ENCODE peak calls at places on chromosomes 3 and 15, in six cellular contexts. L is hepatocyte, V is MM.1S, N is GM23338, T is GM23248, W is HCT116. R is an unnamed sample.

GRCh38 chr15:80285379-80285778 is 33.4 kb upstream of the CTXND1 start:
- DNase-seq in L (no peak), V (no peak), N (no peak), T (no peak), W (no peak), R (no peak)

GRCh38 chr3:157290761-157291160 is 130.8 kb upstream of the CCNL1 start:
- DNase-seq in L (peak; percentile 22), V (no peak), N (no peak), T (peak; percentile 74), W (no peak), R (peak; percentile 68)

GRCh38 chr3:189053327-189053726 is 118.4 kb upstream of the TPRG1 start:
- DNase-seq in L (no peak), V (no peak), N (no peak), T (no peak), W (no peak), R (no peak)

GRCh38 chr15:78680416-78681068 is 39.5 kb upstream of the CHRNB4 start:
- DNase-seq in L (no peak), V (no peak), N (no peak), T (no peak), W (no peak), R (no peak)

GRCh38 chr15:64808785-64809453 is 16.5 kb downstream of the PIF1 start:
- DNase-seq in L (no peak), V (no peak), N (peak; percentile 91), T (no peak), W (no peak), R (no peak)

GRCh38 chr3:50157821-50158556 is 2.9 kb downstream of the SEMA3F start:
- DNase-seq in L (no peak), V (no peak), N (no peak), T (peak; percentile 47), W (no peak), R (no peak)

GRCh38 chr3:30464381-30464780 is 142.0 kb upstream of the TGFBR2 start:
- DNase-seq in L (no peak), V (no peak), N (no peak), T (no peak), W (no peak), R (no peak)

GRCh38 chr15:41199470-41199869 is 31.1 kb downstream of the EXD1 start:
- DNase-seq in L (no peak), V (no peak), N (no peak), T (no peak), W (no peak), R (no peak)

GRCh38 chr3:54324069-54324468 is 201.7 kb downstream of the CACNA2D3 start:
- DNase-seq in L (no peak), V (no peak), N (no peak), T (no peak), W (no peak), R (no peak)

GRCh38 chr3:196192036-196193001 is 18.9 kb downstream of the ZDHHC19 start:
- DNase-seq in L (no peak), V (no peak), N (peak; percentile 68), T (no peak), W (no peak), R (no peak)

GRCh38 chr3:150407051-150407817 is 864 bp upstream of the TSC22D2 start:
- DNase-seq in L (peak; percentile 13), V (peak; percentile 17), N (peak; percentile 16), T (peak; percentile 88), W (no peak), R (peak; percentile 44)

GRCh38 chr15:94524565-94524964 is 293.2 kb downstream of the MCTP2 start:
- DNase-seq in L (peak; percentile 39), V (no peak), N (no peak), T (no peak), W (peak; percentile 24), R (no peak)

GRCh38 chr3:4898454-4899313 is 80.6 kb upstream of the BHLHE40 start:
- DNase-seq in L (no peak), V (no peak), N (no peak), T (peak; percentile 39), W (peak; percentile 18), R (peak; percentile 55)

GRCh38 chr15:39140060-39140604 is 440.7 kb upstream of the THBS1 start:
- DNase-seq in L (peak; percentile 62), V (no peak), N (peak; percentile 12), T (peak; percentile 84), W (no peak), R (peak; percentile 72)

GRCh38 chr15:30042556-30042955 is 40.2 kb upstream of the GOLGA8J start:
- DNase-seq in L (no peak), V (no peak), N (no peak), T (no peak), W (no peak), R (no peak)

GRCh38 chr3:63662500-63662899 is 10.0 kb downstream of the SNTN start:
- DNase-seq in L (peak; percentile 34), V (no peak), N (peak; percentile 66), T (peak; percentile 38), W (no peak), R (peak; percentile 1)

GRCh38 chr15:56053046-56053400 is 59.6 kb upstream of the NEDD4 start:
- DNase-seq in L (no peak), V (no peak), N (no peak), T (no peak), W (no peak), R (no peak)

GRCh38 chr3:76065975-76066374 is 280.6 kb upstream of the ZNF717 start:
- DNase-seq in L (no peak), V (no peak), N (no peak), T (peak; percentile 41), W (no peak), R (peak; percentile 76)

GRCh38 chr3:112633757-112634156 is 7.2 kb downstream of the CCDC80 start:
- DNase-seq in L (peak; percentile 33), V (no peak), N (no peak), T (peak; percentile 44), W (no peak), R (peak; percentile 57)

GRCh38 chr3:112633191-112633590 is 7.8 kb downstream of the CCDC80 start:
- DNase-seq in L (no peak), V (no peak), N (peak; percentile 49), T (peak; percentile 26), W (no peak), R (no peak)

GRCh38 chr3:112629425-112629824 is 11.5 kb downstream of the CCDC80 start:
- DNase-seq in L (peak; percentile 74), V (no peak), N (no peak), T (peak; percentile 96), W (peak; percentile 28), R (peak; percentile 80)

GRCh38 chr3:112632596-112632995 is 8.3 kb downstream of the CCDC80 start:
- DNase-seq in L (no peak), V (no peak), N (no peak), T (peak; percentile 35), W (no peak), R (no peak)

DNA sequence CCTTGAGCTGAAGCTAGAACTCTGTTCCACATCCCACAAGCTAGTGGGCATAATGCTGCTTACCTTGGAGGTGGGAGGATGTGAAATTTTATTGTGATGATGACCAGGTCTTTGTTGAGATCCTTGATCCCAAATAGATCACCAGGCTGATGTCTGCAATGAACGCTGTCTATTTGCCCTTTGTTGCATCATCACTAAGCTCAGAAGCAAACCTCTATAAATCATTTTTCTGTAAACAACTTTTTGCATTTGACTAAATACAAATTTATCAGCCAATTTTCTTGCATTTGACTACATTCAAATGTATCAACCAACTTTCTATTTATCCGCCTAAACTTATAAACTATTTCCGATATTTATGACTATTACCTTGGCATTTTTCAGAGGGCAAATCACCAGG is 9.7 kb downstream of the CCDC80 start:
- DNase-seq in L (no peak), V (no peak), N (no peak), T (peak; percentile 44), W (no peak), R (no peak)
- TF ChIP-seq EZH2 in L (no peak), V (no peak), N (no peak), T (no peak), W (no peak), R (no peak)

DNA sequence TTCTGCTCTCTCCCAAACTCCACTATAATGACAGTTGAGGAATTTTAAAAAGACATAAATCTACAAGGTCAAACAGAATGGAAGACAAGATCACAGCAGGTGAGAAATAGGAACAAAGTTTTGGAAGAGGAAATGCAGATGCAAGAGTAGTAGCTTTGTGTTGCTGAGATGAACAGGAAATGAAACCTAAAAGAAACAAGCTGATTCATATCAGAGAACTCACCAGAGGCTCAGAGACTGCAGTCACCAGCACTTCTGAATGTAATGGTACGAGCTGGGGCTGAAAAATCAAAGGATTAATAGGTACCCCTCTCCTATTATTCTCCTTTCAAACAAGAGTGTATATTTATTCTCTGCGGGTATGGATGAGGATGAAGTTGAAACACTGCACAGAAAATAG is 460.0 kb downstream of the RAP2B start:
- DNase-seq in L (no peak), V (peak; percentile 91), N (no peak), T (no peak), W (no peak), R (no peak)
- H2AFZ ChIP-seq in L (no peak overlapping the region), V (peak overlapping the region; percentile 60), N (peak overlapping the region; percentile 68), T (peak overlapping the region; percentile 3), W (peak overlapping the region; percentile 2), R (peak overlapping the region; percentile 50)

GRCh38 chr3:12443781-12444522 is 40.3 kb upstream of the TSEN2 start:
- DNase-seq in L (no peak), V (no peak), N (no peak), T (no peak), W (no peak), R (no peak)
- H3K9me2 ChIP-seq in L (no peaks in the 10 kb centered on the region), V (no peaks in the 10 kb centered on the region), N (no peaks in the 10 kb centered on the region), T (no peaks in the 10 kb centered on the region), W (no peaks in the 10 kb centered on the region), R (no peaks in the 10 kb centered on the region)

GRCh38 chr3:186193534-186194450 is 84.9 kb upstream of the ETV5 start:
- DNase-seq in L (peak; percentile 78), V (no peak), N (peak; percentile 84), T (peak; percentile 4), W (no peak), R (no peak)
- TF ChIP-seq EZH2 in L (peak; percentile 75), V (no peak), N (peak; percentile 38), T (peak; percentile 82), W (no peak), R (no peak)

DNA sequence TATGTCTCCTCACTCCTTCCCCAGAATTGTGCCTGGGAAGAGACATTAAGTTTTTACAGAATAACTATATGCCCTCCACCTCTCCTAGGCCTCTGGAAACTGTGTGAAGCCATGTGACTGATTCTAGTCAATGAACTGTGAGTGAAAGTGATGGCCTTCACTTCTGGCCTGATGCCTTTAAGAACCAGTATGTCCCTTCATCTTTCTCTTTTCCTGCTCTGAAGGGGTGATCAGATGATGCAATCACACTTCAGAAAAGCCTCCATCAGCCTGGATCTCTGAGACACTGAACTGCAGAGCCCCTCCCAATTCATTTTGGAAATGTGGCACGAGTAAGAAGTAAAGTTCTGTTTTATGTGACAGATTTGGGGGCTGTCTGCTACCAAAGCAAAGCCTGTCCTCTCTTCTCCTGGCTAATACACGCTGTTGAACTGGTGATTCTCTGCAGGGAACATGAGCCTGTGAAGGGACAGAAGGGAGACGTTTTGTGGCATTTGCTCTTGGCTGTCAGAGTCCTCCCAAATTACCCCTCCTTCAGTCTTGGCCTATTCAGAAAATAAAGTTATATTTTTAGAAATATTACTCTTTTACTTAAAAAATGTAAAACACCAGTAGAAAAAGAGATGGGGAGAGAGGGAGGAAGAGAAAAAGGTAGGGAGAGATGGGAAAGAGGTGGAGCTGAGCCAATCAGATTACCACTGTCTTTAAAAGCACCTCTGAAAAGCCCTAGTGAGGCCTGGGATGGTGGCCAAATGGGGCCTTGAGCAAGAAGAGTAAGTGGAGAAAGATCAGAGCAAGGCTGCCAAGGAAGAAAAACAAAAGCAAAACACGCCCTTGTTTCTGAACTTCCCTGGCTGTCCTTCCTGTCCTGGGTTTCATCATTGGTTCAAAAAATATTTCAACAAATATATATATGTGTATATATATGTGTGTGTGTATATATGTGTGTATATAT is 40.9 kb upstream of the RYK start:
- DNase-seq in L (peak; percentile 74), V (no peak), N (no peak), T (peak; percentile 92), W (no peak), R (peak; percentile 13)
- H2AFZ ChIP-seq in L (no peak overlapping the region), V (no peak overlapping the region), N (peak overlapping the region; percentile 99), T (peak overlapping the region; percentile 81), W (peak overlapping the region; percentile 50), R (no peak overlapping the region)